ENCODE peak calls at places on chromosome 22, in eight cellular contexts. O is hypothalamus; F is stimulated activated CD4-positive, alpha-beta T cell treated with anti-CD3 and anti-CD28 coated beads, Interleukin-12 subunit alpha, Interleukin-12 subunit beta, amount 100 ng/mL, for 4 hours; R is activated CD8-positive, alpha-beta memory T cell treated with anti-CD3 and anti-CD28 coated beads for 4 hours; U is stimulated activated CD8-positive, alpha-beta memory T cell treated with anti-CD3 and anti-CD28 coated beads, Interleukin-7, amount 100 ng/mL, for 1 hour; L is NCI-H1048; D is psoas muscle; I is activated effector memory CD4-positive, alpha-beta T cell treated with anti-CD3 and anti-CD28 coated beads, Interleukin-2, amount 50 U/mL, for 16 hours. B is an unnamed sample.

GRCh38 chr22:25987948-25988347 is 181.3 kb upstream of the SEZ6L start:
- DNase-seq in O (no peak), F (no peak), R (no peak), U (no peak), L (no peak), D (no peak), I (no peak), B (no peak)

GRCh38 chr22:23137905-23138520 is 3.8 kb downstream of the RSPH14 start:
- DNase-seq in O (no peak), F (no peak), R (peak; percentile 23), U (peak; percentile 33), L (no peak), D (no peak), I (peak; percentile 64), B (no peak)

GRCh38 chr22:28283025-28283654 is 364.1 kb upstream of the PITPNB start:
- DNase-seq in O (no peak), F (no peak), R (no peak), U (no peak), L (no peak), D (no peak), I (no peak), B (no peak)

GRCh38 chr22:18005201-18005926 is 19.0 kb downstream of the MICAL3 start:
- DNase-seq in O (no peak), F (no peak), R (no peak), U (no peak), L (no peak), D (no peak), I (no peak), B (peak; percentile 54)

GRCh38 chr22:44288951-44289350 is 23.8 kb downstream of the SHISAL1 start:
- DNase-seq in O (no peak), F (no peak), R (no peak), U (no peak), L (no peak), D (no peak), I (no peak), B (no peak)

GRCh38 chr22:27986937-27987336 is 67.9 kb upstream of the PITPNB start:
- DNase-seq in O (no peak), F (no peak), R (no peak), U (no peak), L (no peak), D (no peak), I (peak; percentile 5), B (no peak)

GRCh38 chr22:49965291-49966040 is 4.9 kb downstream of the PIM3 start:
- DNase-seq in O (no peak), F (peak; percentile 24), R (no peak), U (no peak), L (no peak), D (peak; percentile 55), I (peak; percentile 67), B (no peak)

GRCh38 chr22:26845016-26845728 is 187.8 kb downstream of the MIAT start:
- DNase-seq in O (no peak), F (no peak), R (no peak), U (no peak), L (no peak), D (no peak), I (no peak), B (peak; percentile 9)

GRCh38 chr22:44884968-44885805 is 124.6 kb downstream of the PHF21B start:
- DNase-seq in O (no peak), F (no peak), R (no peak), U (no peak), L (no peak), D (peak; percentile 36), I (peak; percentile 31), B (no peak)

GRCh38 chr22:17773606-17774205 is 563 bp downstream of the BID start:
- DNase-seq in O (no peak), F (peak; percentile 57), R (peak; percentile 47), U (no peak), L (no peak), D (peak; percentile 71), I (peak; percentile 87), B (no peak)

GRCh38 chr22:50011447-50012200 is 941 bp downstream of the IL17REL start:
- DNase-seq in O (no peak), F (no peak), R (no peak), U (no peak), L (no peak), D (no peak), I (peak; percentile 66), B (no peak)

GRCh38 chr22:37014415-37014806 is 4.8 kb downstream of the TST start:
- DNase-seq in O (no peak), F (no peak), R (no peak), U (no peak), L (no peak), D (no peak), I (no peak), B (no peak)

GRCh38 chr22:34427841-34428240 is 507.6 kb upstream of the LARGE1 start:
- DNase-seq in O (no peak), F (no peak), R (no peak), U (no peak), L (no peak), D (no peak), I (no peak), B (no peak)

GRCh38 chr22:49827853-49828598 is at the start of gene BRD1:
- DNase-seq in O (peak; percentile 1), F (peak; percentile 65), R (no peak), U (peak; percentile 30), L (peak; percentile 45), D (peak; percentile 75), I (peak; percentile 84), B (peak; percentile 45)

GRCh38 chr22:38973289-38974169 is 8.6 kb upstream of the APOBEC3B start:
- DNase-seq in O (no peak), F (peak; percentile 58), R (peak; percentile 25), U (no peak), L (no peak), D (peak; percentile 46), I (peak; percentile 84), B (no peak)

GRCh38 chr22:38316340-38317236 is 645 bp downstream of the CSNK1E start:
- DNase-seq in O (peak; percentile 78), F (peak; percentile 38), R (no peak), U (no peak), L (no peak), D (peak; percentile 85), I (peak; percentile 85), B (peak; percentile 87)

GRCh38 chr22:47622541-47622940 is 860.1 kb downstream of the TBC1D22A start:
- DNase-seq in O (no peak), F (no peak), R (no peak), U (no peak), L (no peak), D (no peak), I (peak; percentile 9), B (no peak)

GRCh38 chr22:49709464-49709863 is 118.2 kb downstream of the BRD1 start:
- DNase-seq in O (no peak), F (no peak), R (no peak), U (no peak), L (no peak), D (no peak), I (no peak), B (no peak)

GRCh38 chr22:32754413-32755041 is 47.0 kb upstream of the TIMP3 start:
- DNase-seq in O (no peak), F (no peak), R (no peak), U (no peak), L (no peak), D (peak; percentile 75), I (no peak), B (no peak)

GRCh38 chr22:39360674-39361413 is 11.1 kb downstream of the SYNGR1 start:
- DNase-seq in O (no peak), F (no peak), R (no peak), U (no peak), L (no peak), D (no peak), I (no peak), B (no peak)

GRCh38 chr22:43008921-43009320 is 6.0 kb downstream of the PACSIN2 start:
- DNase-seq in O (no peak), F (no peak), R (no peak), U (no peak), L (no peak), D (no peak), I (no peak), B (no peak)

GRCh38 chr22:29609139-29609538 is 5.7 kb downstream of the NF2 start:
- DNase-seq in O (no peak), F (no peak), R (no peak), U (no peak), L (no peak), D (no peak), I (no peak), B (no peak)

GRCh38 chr22:22671506-22671905 is 27.1 kb downstream of the GGTLC2 start:
- DNase-seq in O (no peak), F (no peak), R (no peak), U (no peak), L (no peak), D (no peak), I (no peak), B (no peak)

B was measured in globus pallidus.